ENCODE peak calls at places on chromosome 19, in five cellular contexts. O, K, J, L and G are unnamed samples.

GRCh38 chr19:10399878-10400277 is 3.5 kb downstream of the CDC37 start:
- DNase-seq in O (no peak), K (no peak), J (no peak), L (no peak), G (no peak)

GRCh38 chr19:14536926-14537692 is 7.7 kb downstream of the TECR start:
- DNase-seq in O (peak; percentile 90), K (peak; percentile 78), J (no peak), L (peak; percentile 13), G (peak; percentile 84)

GRCh38 chr19:54662730-54663129 is at the start of gene LILRB4:
- DNase-seq in O (peak; percentile 75), K (no peak), J (no peak), L (no peak), G (no peak)

GRCh38 chr19:658916-659839 is 3.8 kb downstream of the RNF126 start:
- DNase-seq in O (no peak), K (no peak), J (no peak), L (peak; percentile 78), G (peak; percentile 92)

GRCh38 chr19:990119-990571 is 6.0 kb downstream of the WDR18 start:
- DNase-seq in O (no peak), K (no peak), J (no peak), L (no peak), G (no peak)

GRCh38 chr19:7844405-7844804 is 14.4 kb downstream of the EVI5L start:
- DNase-seq in O (no peak), K (no peak), J (no peak), L (no peak), G (no peak)

GRCh38 chr19:49422407-49423277 is 599 bp downstream of the PTH2 start:
- DNase-seq in O (no peak), K (no peak), J (peak; percentile 9), L (peak; percentile 48), G (no peak)

GRCh38 chr19:44025217-44025936 is at the start of gene ZNF222:
- DNase-seq in O (peak; percentile 89), K (peak; percentile 67), J (peak; percentile 40), L (peak; percentile 67), G (peak; percentile 94)

GRCh38 chr19:47754206-47755064 is 9.1 kb downstream of the NOP53 start:
- DNase-seq in O (no peak), K (no peak), J (no peak), L (no peak), G (no peak)

GRCh38 chr19:47110521-47111080 is 3.0 kb downstream of the ZC3H4 start:
- DNase-seq in O (no peak), K (no peak), J (no peak), L (peak; percentile 17), G (no peak)

GRCh38 chr19:11375143-11375948 is 880 bp downstream of the SWSAP1 start:
- DNase-seq in O (peak; percentile 81), K (no peak), J (peak; percentile 26), L (peak; percentile 72), G (no peak)

GRCh38 chr19:46902402-46902766 is 41.6 kb downstream of the ARHGAP35 start:
- DNase-seq in O (no peak), K (no peak), J (no peak), L (no peak), G (no peak)

GRCh38 chr19:4103073-4103418 is 20.9 kb downstream of the MAP2K2 start:
- DNase-seq in O (no peak), K (no peak), J (no peak), L (no peak), G (no peak)

GRCh38 chr19:49862411-49863253 is 4.7 kb downstream of the PNKP start:
- DNase-seq in O (peak; percentile 49), K (no peak), J (no peak), L (no peak), G (peak; percentile 82)

GRCh38 chr19:35719402-35720162 is 1.8 kb downstream of the KMT2B start:
- DNase-seq in O (no peak), K (no peak), J (no peak), L (no peak), G (no peak)

GRCh38 chr19:48728882-48729645 is 9.5 kb upstream of the MAMSTR start:
- DNase-seq in O (no peak), K (no peak), J (no peak), L (no peak), G (no peak)

GRCh38 chr19:6663236-6664187 is 6.4 kb downstream of the TNFSF14 start:
- DNase-seq in O (no peak), K (no peak), J (no peak), L (peak; percentile 48), G (no peak)

GRCh38 chr19:35608250-35608649 is 4.3 kb upstream of the HAUS5 start:
- DNase-seq in O (no peak), K (no peak), J (no peak), L (no peak), G (no peak)

GRCh38 chr19:5048727-5049553 is 80.0 kb downstream of the KDM4B start:
- DNase-seq in O (no peak), K (no peak), J (no peak), L (no peak), G (peak; percentile 81)

GRCh38 chr19:38004100-38004504 is 97.1 kb downstream of the SIPA1L3 start:
- DNase-seq in O (no peak), K (no peak), J (no peak), L (no peak), G (no peak)

GRCh38 chr19:13615890-13616289 is 109.6 kb upstream of the CACNA1A start:
- DNase-seq in O (no peak), K (no peak), J (no peak), L (no peak), G (peak; percentile 41)

GRCh38 chr19:29478578-29479565 is 46.9 kb upstream of the VSTM2B start:
- DNase-seq in O (no peak), K (no peak), J (peak; percentile 7), L (no peak), G (no peak)

GRCh38 chr19:10006335-10006708 is 4.0 kb downstream of the COL5A3 start:
- DNase-seq in O (no peak), K (no peak), J (no peak), L (peak; percentile 14), G (no peak)

GRCh38 chr19:54160182-54160811 is 776 bp upstream of the LENG1 start:
- DNase-seq in O (no peak), K (no peak), J (no peak), L (no peak), G (no peak)

GRCh38 chr19:1975081-1975480 is 34.1 kb downstream of the CSNK1G2 start:
- DNase-seq in O (no peak), K (no peak), J (no peak), L (no peak), G (no peak)

GRCh38 chr19:3768015-3768747 is 3.8 kb downstream of the RAX2 start:
- DNase-seq in O (no peak), K (no peak), J (no peak), L (no peak), G (no peak)

GRCh38 chr19:6210721-6211600 is 68.8 kb downstream of the MLLT1 start:
- DNase-seq in O (peak; percentile 44), K (no peak), J (no peak), L (no peak), G (peak; percentile 79)

GRCh38 chr19:39438270-39438934 is 2.7 kb upstream of the RPS16 start:
- DNase-seq in O (no peak), K (no peak), J (no peak), L (no peak), G (no peak)

GRCh38 chr19:2325261-2326046 is 2.9 kb downstream of the LSM7 start:
- DNase-seq in O (no peak), K (no peak), J (no peak), L (no peak), G (no peak)

GRCh38 chr19:18660051-18660910 is 23.2 kb upstream of the CRTC1 start:
- DNase-seq in O (peak; percentile 69), K (no peak), J (no peak), L (no peak), G (peak; percentile 98)